ENCODE peak calls at places on chromosomes 2 and 18, in seven cellular contexts. L is T-helper 17 cell; Q is body of pancreas; J is islet precursor cell; V is kidney epithelial cell; Z is stimulated activated CD8-positive, alpha-beta memory T cell treated with anti-CD3 and anti-CD28 coated beads, Interleukin-15, amount 100 ng/mL, for 1 hour; S is effector CD4-positive, alpha-beta T cell. H is an unnamed sample.
A peak's percentile ranks its signal among the peaks of the same experiment; 100 is the strongest.

GRCh38 chr2:204860249-204860648 is 315.0 kb downstream of the PARD3B start:
- DNase-seq in L (no peak), Q (peak; percentile 6), J (no peak), V (no peak), Z (no peak), S (no peak), H (peak; percentile 16)

GRCh38 chr18:22822841-22823508 is 110.2 kb upstream of the RBBP8 start:
- DNase-seq in L (no peak), Q (no peak), J (no peak), V (no peak), Z (no peak), S (no peak), H (no peak)

GRCh38 chr2:29916571-29916970 is 4.8 kb downstream of the ALK start:
- DNase-seq in L (no peak), Q (peak; percentile 5), J (no peak), V (no peak), Z (no peak), S (no peak), H (no peak)

GRCh38 chr2:73177645-73178255 is 24.6 kb upstream of the NOTO start:
- DNase-seq in L (no peak), Q (peak; percentile 10), J (no peak), V (no peak), Z (no peak), S (no peak), H (no peak)

GRCh38 chr2:142285480-142285879 is 154.7 kb upstream of the LRP1B start:
- DNase-seq in L (no peak), Q (no peak), J (no peak), V (no peak), Z (no peak), S (no peak), H (no peak)

GRCh38 chr2:125371867-125372266 is 1284.1 kb upstream of the GYPC start:
- DNase-seq in L (no peak), Q (no peak), J (no peak), V (no peak), Z (no peak), S (no peak), H (no peak)

GRCh38 chr2:108637304-108637669 is 82.0 kb upstream of the RANBP2 start:
- DNase-seq in L (no peak), Q (peak; percentile 45), J (peak; percentile 77), V (peak; percentile 77), Z (no peak), S (no peak), H (peak; percentile 61)

GRCh38 chr2:33321236-33321731 is 155.2 kb upstream of the RASGRP3 start:
- DNase-seq in L (no peak), Q (no peak), J (no peak), V (no peak), Z (no peak), S (no peak), H (peak; percentile 66)

GRCh38 chr2:152335851-152336102 is 803 bp downstream of the FMNL2 start:
- DNase-seq in L (no peak), Q (no peak), J (peak; percentile 57), V (no peak), Z (no peak), S (no peak), H (no peak)

GRCh38 chr2:74333175-74333574 is 10.0 kb downstream of the SLC4A5 start:
- DNase-seq in L (no peak), Q (peak; percentile 23), J (peak; percentile 67), V (no peak), Z (no peak), S (no peak), H (peak; percentile 60)

GRCh38 chr2:55968931-55969330 is 45.3 kb upstream of the EFEMP1 start:
- DNase-seq in L (no peak), Q (no peak), J (no peak), V (no peak), Z (no peak), S (no peak), H (peak; percentile 7)

H was measured in GM03348.